ENCODE peak calls at places on chromosome X, in four cellular contexts. One of them, this sample, is unnamed.

GRCh38 chrX:131704136-131704695 is 160.3 kb downstream of the OR13H1 start:
- DNase-seq in SK-N-MC: peak; percentile 75
- DNase-seq in adrenal gland: peak; percentile 92
- DNase-seq in Panc1: peak; percentile 88
- DNase-seq in this sample: peak; percentile 91

GRCh38 chrX:139932077-139932900 is 564 bp downstream of the ATP11C start:
- DNase-seq in adrenal gland: peak; percentile 50
- DNase-seq in Panc1: no peak
- DNase-seq in SK-N-MC: no peak
- DNase-seq in this sample: peak; percentile 43

GRCh38 chrX:19122641-19123009 is 357 bp upstream of the ADGRG2 start:
- DNase-seq in adrenal gland: no peak
- DNase-seq in SK-N-MC: no peak
- DNase-seq in Panc1: no peak
- DNase-seq in this sample: no peak

GRCh38 chrX:39619182-39620009 is 478.4 kb downstream of the BCOR start:
- DNase-seq in SK-N-MC: no peak
- DNase-seq in Panc1: no peak
- DNase-seq in adrenal gland: no peak
- DNase-seq in this sample: peak; percentile 39

GRCh38 chrX:108306086-108306485 is 132.1 kb downstream of the COL4A6 start:
- DNase-seq in SK-N-MC: no peak
- DNase-seq in adrenal gland: no peak
- DNase-seq in Panc1: no peak
- DNase-seq in this sample: no peak

GRCh38 chrX:131812847-131813825 is 210.0 kb upstream of the STK26 start:
- DNase-seq in SK-N-MC: no peak
- DNase-seq in Panc1: no peak
- DNase-seq in adrenal gland: peak; percentile 78
- DNase-seq in this sample: peak; percentile 76

GRCh38 chrX:105191878-105192277 is 28.6 kb downstream of the TEX13A start:
- DNase-seq in SK-N-MC: no peak
- DNase-seq in adrenal gland: no peak
- DNase-seq in Panc1: peak; percentile 1
- DNase-seq in this sample: no peak

GRCh38 chrX:133580630-133581029 is 165.3 kb upstream of the GPC4 start:
- DNase-seq in SK-N-MC: no peak
- DNase-seq in adrenal gland: no peak
- DNase-seq in Panc1: no peak
- DNase-seq in this sample: no peak

GRCh38 chrX:39242187-39242586 is 440.9 kb downstream of the MID1IP1 start:
- DNase-seq in adrenal gland: peak; percentile 8
- DNase-seq in Panc1: no peak
- DNase-seq in SK-N-MC: no peak
- DNase-seq in this sample: peak; percentile 31

GRCh38 chrX:40945366-40945713 is 139.9 kb upstream of the USP9X start:
- DNase-seq in SK-N-MC: no peak
- DNase-seq in adrenal gland: peak; percentile 50
- DNase-seq in Panc1: no peak
- DNase-seq in this sample: no peak

GRCh38 chrX:49133759-49134158 is 10.2 kb upstream of the GPKOW start:
- DNase-seq in SK-N-MC: no peak
- DNase-seq in adrenal gland: no peak
- DNase-seq in Panc1: no peak
- DNase-seq in this sample: no peak

GRCh38 chrX:49137492-49137891 is 14.0 kb upstream of the GPKOW start:
- DNase-seq in Panc1: no peak
- DNase-seq in SK-N-MC: no peak
- DNase-seq in adrenal gland: no peak
- DNase-seq in this sample: no peak

DNA sequence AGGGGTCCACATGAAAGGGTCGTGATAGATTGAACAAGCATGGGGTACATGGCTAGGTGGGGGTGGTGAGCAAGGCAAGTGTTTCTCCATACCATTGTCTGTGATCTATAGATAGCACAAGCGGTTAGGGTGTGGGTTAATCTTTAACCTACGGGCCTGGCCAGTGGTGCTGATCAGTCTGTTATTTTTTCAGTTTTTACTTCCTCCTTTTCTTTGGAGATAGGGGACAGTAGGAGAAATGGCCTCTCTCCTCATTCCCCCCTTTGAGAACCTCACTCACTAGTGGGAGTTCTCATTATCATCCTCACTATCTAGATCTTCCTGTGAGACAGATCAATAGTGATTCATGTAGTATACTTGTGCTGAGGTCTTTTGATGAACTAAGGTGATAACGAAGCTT is 16.2 kb upstream of the GPKOW start:
- DNase-seq in Panc1: no peak
- DNase-seq in adrenal gland: no peak
- DNase-seq in SK-N-MC: no peak
- DNase-seq in this sample: no peak
- H3K27ac ChIP-seq in Panc1: no peak overlapping the region
- H3K27ac ChIP-seq in adrenal gland: no peak overlapping the region
- H3K27ac ChIP-seq in SK-N-MC: no peak overlapping the region
- H3K27ac ChIP-seq in this sample: no peak overlapping the region

DNA sequence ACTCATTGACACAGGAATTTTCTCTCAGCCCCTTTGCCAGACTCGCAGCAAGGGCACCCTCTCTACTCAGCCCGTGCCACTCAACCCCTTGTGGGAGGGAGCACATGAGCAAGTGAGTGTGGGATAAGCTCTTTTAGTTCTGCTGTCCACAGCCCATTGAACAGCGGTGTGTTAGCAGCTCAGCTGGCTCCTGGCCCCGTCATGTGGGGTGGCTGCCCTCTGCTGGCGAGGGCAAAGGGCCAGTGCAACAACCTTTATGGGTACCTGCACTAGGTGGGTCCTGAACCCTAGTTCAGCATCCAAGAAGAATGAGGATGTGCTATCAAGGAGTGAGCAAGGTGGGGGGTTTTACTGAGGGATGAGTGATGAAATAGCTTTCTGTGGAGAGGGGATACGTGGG is 85.0 kb upstream of the ZNF81 start:
- DNase-seq in SK-N-MC: no peak
- DNase-seq in Panc1: no peak
- DNase-seq in adrenal gland: peak; percentile 21
- DNase-seq in this sample: peak; percentile 43
- H3K9me3 ChIP-seq in SK-N-MC: no peaks in the 10 kb centered on the region
- H3K9me3 ChIP-seq in Panc1: no peaks in the 10 kb centered on the region
- H3K9me3 ChIP-seq in adrenal gland: no peaks in the 10 kb centered on the region
- H3K9me3 ChIP-seq in this sample: no peaks in the 10 kb centered on the region

GRCh38 chrX:55006827-55007621 is 6.9 kb downstream of the APEX2 start:
- DNase-seq in adrenal gland: no peak
- DNase-seq in Panc1: no peak
- DNase-seq in SK-N-MC: no peak
- DNase-seq in this sample: no peak
- H3K27ac ChIP-seq in adrenal gland: no peak overlapping the region
- H3K27ac ChIP-seq in Panc1: no peak overlapping the region
- H3K27ac ChIP-seq in SK-N-MC: no peak overlapping the region
- H3K27ac ChIP-seq in this sample: peak overlapping the region; percentile 25

GRCh38 chrX:47879447-47879846 is 42.7 kb downstream of the ZNF81 start:
- DNase-seq in SK-N-MC: no peak
- DNase-seq in adrenal gland: no peak
- DNase-seq in Panc1: no peak
- DNase-seq in this sample: no peak
- H3K9me3 ChIP-seq in SK-N-MC: no peaks in the 10 kb centered on the region
- H3K9me3 ChIP-seq in adrenal gland: no peaks in the 10 kb centered on the region
- H3K9me3 ChIP-seq in Panc1: no peaks in the 10 kb centered on the region
- H3K9me3 ChIP-seq in this sample: peaks cover 6% of the 10 kb centered on the region

GRCh38 chrX:10190367-10190766 is 33.6 kb downstream of the CLCN4 start:
- DNase-seq in adrenal gland: peak; percentile 45
- DNase-seq in Panc1: peak; percentile 36
- DNase-seq in SK-N-MC: no peak
- DNase-seq in this sample: no peak
- H3K27ac ChIP-seq in adrenal gland: no peak overlapping the region
- H3K27ac ChIP-seq in Panc1: no peak overlapping the region
- H3K27ac ChIP-seq in SK-N-MC: no peak overlapping the region
- H3K27ac ChIP-seq in this sample: no peak overlapping the region

GRCh38 chrX:47446431-47446830 is 36.6 kb downstream of the ZNF41 start:
- DNase-seq in Panc1: no peak
- DNase-seq in adrenal gland: no peak
- DNase-seq in SK-N-MC: no peak
- DNase-seq in this sample: no peak
- H3K9me3 ChIP-seq in Panc1: peaks cover 38% of the 10 kb centered on the region
- H3K9me3 ChIP-seq in adrenal gland: no peaks in the 10 kb centered on the region
- H3K9me3 ChIP-seq in SK-N-MC: peaks cover 10% of the 10 kb centered on the region
- H3K9me3 ChIP-seq in this sample: peaks cover 72% of the 10 kb centered on the region

DNA sequence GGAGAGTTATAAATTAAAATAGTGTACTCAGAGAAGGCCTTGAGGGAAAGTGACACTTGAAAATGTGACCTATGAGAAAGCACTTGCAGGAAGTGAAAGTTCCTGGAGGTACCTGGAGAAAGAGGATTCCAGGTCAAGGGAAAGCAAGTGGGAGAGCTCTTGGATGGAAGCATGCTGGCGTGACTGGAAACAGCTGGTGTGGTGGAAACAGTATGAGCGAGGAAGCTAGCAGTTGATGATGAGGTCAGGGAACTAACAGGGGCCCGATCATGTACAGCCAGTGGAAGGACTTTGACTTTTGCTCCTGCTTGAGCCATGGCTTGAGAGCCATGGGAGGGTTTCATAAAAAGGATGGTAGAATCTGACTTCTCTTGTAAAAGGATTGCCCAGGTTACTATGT is 9.5 kb upstream of the CLCN5 start:
- DNase-seq in adrenal gland: no peak
- DNase-seq in SK-N-MC: no peak
- DNase-seq in Panc1: no peak
- DNase-seq in this sample: no peak
- H3K27ac ChIP-seq in adrenal gland: no peak overlapping the region
- H3K27ac ChIP-seq in SK-N-MC: no peak overlapping the region
- H3K27ac ChIP-seq in Panc1: no peak overlapping the region
- H3K27ac ChIP-seq in this sample: no peak overlapping the region

DNA sequence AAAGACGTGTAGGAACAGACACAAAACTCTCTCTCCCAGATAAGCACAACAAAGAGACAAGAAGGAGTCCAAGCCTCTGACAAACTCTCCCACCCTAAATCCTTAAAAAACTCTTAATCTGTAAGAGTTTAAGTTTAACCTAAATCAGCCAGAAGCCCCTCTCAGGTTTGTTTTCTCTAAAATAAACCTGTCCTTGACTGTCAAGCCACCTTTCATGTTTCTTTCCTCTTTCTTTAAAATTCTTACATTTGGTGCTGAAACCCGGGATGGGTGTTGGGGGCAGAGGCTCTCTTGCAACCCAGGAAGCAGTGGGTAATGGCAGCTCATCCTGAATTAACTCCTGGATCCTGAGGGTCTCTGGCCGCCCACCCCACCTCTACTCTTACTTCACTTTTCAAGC is 107.8 kb upstream of the TENT5D start:
- DNase-seq in SK-N-MC: no peak
- DNase-seq in adrenal gland: no peak
- DNase-seq in Panc1: no peak
- DNase-seq in this sample: no peak
- H3K9me3 ChIP-seq in SK-N-MC: no peaks in the 10 kb centered on the region
- H3K9me3 ChIP-seq in adrenal gland: no peaks in the 10 kb centered on the region
- H3K9me3 ChIP-seq in Panc1: no peaks in the 10 kb centered on the region
- H3K9me3 ChIP-seq in this sample: no peaks in the 10 kb centered on the region

GRCh38 chrX:153063315-153063714 is 7.0 kb downstream of the PNMA3 start:
- DNase-seq in adrenal gland: no peak
- DNase-seq in Panc1: no peak
- DNase-seq in SK-N-MC: peak; percentile 1
- DNase-seq in this sample: no peak

GRCh38 chrX:153059191-153060094 is 3.2 kb downstream of the PNMA3 start:
- DNase-seq in adrenal gland: no peak
- DNase-seq in SK-N-MC: no peak
- DNase-seq in Panc1: no peak
- DNase-seq in this sample: no peak

GRCh38 chrX:153060095-153060445 is 3.8 kb downstream of the PNMA3 start:
- DNase-seq in Panc1: no peak
- DNase-seq in SK-N-MC: no peak
- DNase-seq in adrenal gland: no peak
- DNase-seq in this sample: no peak

GRCh38 chrX:153064061-153064460 is 7.8 kb downstream of the PNMA3 start:
- DNase-seq in Panc1: no peak
- DNase-seq in adrenal gland: no peak
- DNase-seq in SK-N-MC: no peak
- DNase-seq in this sample: no peak

DNA sequence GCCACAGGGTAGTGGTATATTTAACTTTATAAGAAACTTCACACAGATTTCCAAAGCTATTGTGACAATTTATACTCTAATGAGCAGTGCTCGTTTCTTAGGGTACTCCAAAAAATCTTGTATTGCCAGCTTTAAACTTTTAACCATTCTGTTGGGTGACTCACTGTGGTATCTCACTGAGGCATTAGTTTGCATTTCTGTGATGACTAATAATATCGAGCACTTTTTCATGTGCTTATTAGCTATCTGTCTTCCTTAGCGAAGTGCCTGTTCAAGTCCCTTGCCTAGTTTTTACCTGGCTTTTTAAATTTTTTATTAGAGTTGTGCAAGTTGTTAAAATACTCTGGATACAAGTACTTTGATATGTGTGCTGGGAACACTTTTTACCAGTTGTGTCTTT is 5.5 kb downstream of the PNMA3 start:
- DNase-seq in SK-N-MC: no peak
- DNase-seq in Panc1: no peak
- DNase-seq in adrenal gland: no peak
- DNase-seq in this sample: no peak
- H3K27ac ChIP-seq in SK-N-MC: no peak overlapping the region
- H3K27ac ChIP-seq in Panc1: no peak overlapping the region
- H3K27ac ChIP-seq in adrenal gland: no peak overlapping the region
- H3K27ac ChIP-seq in this sample: no peak overlapping the region